ENCODE peak calls at places on chromosomes 12 and 14, in eight cellular contexts. One of them, this sample, is unnamed. For H3K27me3 and H3K4me1, the result is how much of the 10 kb centered on the place peaks cover.

GRCh38 chr12:57808351-57808750 is 10.2 kb downstream of the AVIL start:
- DNase-seq in SJSA1: peak
- DNase-seq in SK-N-SH: no peak
- DNase-seq in tibial nerve: no peak
- DNase-seq in lung: no peak
- DNase-seq in ovary: no peak
- DNase-seq in cardiac muscle cell: no peak
- DNase-seq in left ventricle myocardium inferior: no peak
- DNase-seq in this sample: no peak

GRCh38 chr12:94074970-94075695 is 73.2 kb upstream of the PLXNC1 start:
- DNase-seq in SJSA1: peak
- DNase-seq in SK-N-SH: peak
- DNase-seq in tibial nerve: peak
- DNase-seq in lung: peak
- DNase-seq in ovary: peak
- DNase-seq in cardiac muscle cell: peak
- DNase-seq in left ventricle myocardium inferior: peak
- DNase-seq in this sample: peak

GRCh38 chr14:99393059-99393655 is 87.5 kb downstream of the SETD3 start:
- DNase-seq in SJSA1: peak
- DNase-seq in SK-N-SH: peak
- DNase-seq in tibial nerve: no peak
- DNase-seq in lung: no peak
- DNase-seq in ovary: no peak
- DNase-seq in cardiac muscle cell: peak
- DNase-seq in left ventricle myocardium inferior: no peak
- DNase-seq in this sample: peak

GRCh38 chr14:95318399-95318834 is 1.3 kb downstream of the CLMN start:
- DNase-seq in SJSA1: no peak
- DNase-seq in SK-N-SH: no peak
- DNase-seq in tibial nerve: no peak
- DNase-seq in lung: no peak
- DNase-seq in ovary: no peak
- DNase-seq in cardiac muscle cell: no peak
- DNase-seq in left ventricle myocardium inferior: no peak
- DNase-seq in this sample: no peak

GRCh38 chr12:49369723-49370145 is 2.5 kb downstream of the SPATS2 start:
- DNase-seq in SJSA1: no peak
- DNase-seq in SK-N-SH: peak
- DNase-seq in tibial nerve: no peak
- DNase-seq in lung: no peak
- DNase-seq in ovary: no peak
- DNase-seq in cardiac muscle cell: peak
- DNase-seq in left ventricle myocardium inferior: peak
- DNase-seq in this sample: peak

GRCh38 chr14:94888108-94888507 is 118.2 kb upstream of the GSC start:
- DNase-seq in SJSA1: no peak
- DNase-seq in SK-N-SH: no peak
- DNase-seq in tibial nerve: no peak
- DNase-seq in lung: no peak
- DNase-seq in ovary: no peak
- DNase-seq in cardiac muscle cell: no peak
- DNase-seq in left ventricle myocardium inferior: no peak
- DNase-seq in this sample: no peak

GRCh38 chr12:124045671-124046070 is 72.7 kb downstream of the ZNF664 start:
- DNase-seq in SJSA1: no peak
- DNase-seq in SK-N-SH: no peak
- DNase-seq in tibial nerve: no peak
- DNase-seq in lung: no peak
- DNase-seq in ovary: no peak
- DNase-seq in cardiac muscle cell: no peak
- DNase-seq in left ventricle myocardium inferior: no peak
- DNase-seq in this sample: no peak

GRCh38 chr12:67434653-67435375 is 165.7 kb downstream of the CAND1 start:
- DNase-seq in SJSA1: peak
- DNase-seq in SK-N-SH: no peak
- DNase-seq in tibial nerve: no peak
- DNase-seq in lung: no peak
- DNase-seq in ovary: no peak
- DNase-seq in cardiac muscle cell: no peak
- DNase-seq in left ventricle myocardium inferior: no peak
- DNase-seq in this sample: no peak

GRCh38 chr12:123139926-123140674 is 10.8 kb downstream of the PITPNM2 start:
- DNase-seq in SJSA1: no peak
- DNase-seq in SK-N-SH: no peak
- DNase-seq in tibial nerve: no peak
- DNase-seq in lung: no peak
- DNase-seq in ovary: peak
- DNase-seq in cardiac muscle cell: no peak
- DNase-seq in left ventricle myocardium inferior: no peak
- DNase-seq in this sample: no peak

GRCh38 chr14:97851438-97851995 is 1054.3 kb downstream of the VRK1 start:
- DNase-seq in SJSA1: no peak
- DNase-seq in SK-N-SH: no peak
- DNase-seq in tibial nerve: no peak
- DNase-seq in lung: no peak
- DNase-seq in ovary: no peak
- DNase-seq in cardiac muscle cell: no peak
- DNase-seq in left ventricle myocardium inferior: no peak
- DNase-seq in this sample: no peak

GRCh38 chr12:2273288-2273687 is 220.5 kb downstream of the CACNA1C start:
- DNase-seq in SJSA1: no peak
- DNase-seq in SK-N-SH: no peak
- DNase-seq in tibial nerve: no peak
- DNase-seq in lung: no peak
- DNase-seq in ovary: no peak
- DNase-seq in cardiac muscle cell: no peak
- DNase-seq in left ventricle myocardium inferior: no peak
- DNase-seq in this sample: no peak

GRCh38 chr12:3725267-3726115 is 27.4 kb downstream of the CRACR2A start:
- DNase-seq in SJSA1: no peak
- DNase-seq in SK-N-SH: no peak
- DNase-seq in tibial nerve: peak
- DNase-seq in lung: no peak
- DNase-seq in ovary: no peak
- DNase-seq in cardiac muscle cell: no peak
- DNase-seq in left ventricle myocardium inferior: no peak
- DNase-seq in this sample: no peak

GRCh38 chr12:92272301-92272964 is 126.8 kb upstream of the BTG1 start:
- DNase-seq in SJSA1: no peak
- DNase-seq in SK-N-SH: no peak
- DNase-seq in tibial nerve: no peak
- DNase-seq in lung: no peak
- DNase-seq in ovary: no peak
- DNase-seq in cardiac muscle cell: no peak
- DNase-seq in left ventricle myocardium inferior: no peak
- DNase-seq in this sample: no peak

GRCh38 chr14:75083271-75083670 is 13.8 kb downstream of the ZC2HC1C start:
- DNase-seq in SJSA1: no peak
- DNase-seq in SK-N-SH: no peak
- DNase-seq in tibial nerve: no peak
- DNase-seq in lung: no peak
- DNase-seq in ovary: no peak
- DNase-seq in cardiac muscle cell: no peak
- DNase-seq in left ventricle myocardium inferior: no peak
- DNase-seq in this sample: no peak

GRCh38 chr12:82774666-82775065 is 88.0 kb downstream of the TMTC2 start:
- DNase-seq in SJSA1: no peak
- DNase-seq in SK-N-SH: no peak
- DNase-seq in tibial nerve: no peak
- DNase-seq in lung: no peak
- DNase-seq in ovary: no peak
- DNase-seq in cardiac muscle cell: no peak
- DNase-seq in left ventricle myocardium inferior: no peak
- DNase-seq in this sample: no peak

GRCh38 chr14:74867673-74868072 is 8.3 kb downstream of the PROX2 start:
- DNase-seq in SJSA1: no peak
- DNase-seq in SK-N-SH: peak
- DNase-seq in tibial nerve: no peak
- DNase-seq in lung: no peak
- DNase-seq in ovary: no peak
- DNase-seq in cardiac muscle cell: no peak
- DNase-seq in left ventricle myocardium inferior: no peak
- DNase-seq in this sample: no peak

GRCh38 chr14:88553886-88554457 is 835 bp downstream of the PTPN21 start:
- DNase-seq in SJSA1: peak
- DNase-seq in SK-N-SH: no peak
- DNase-seq in tibial nerve: no peak
- DNase-seq in lung: no peak
- DNase-seq in ovary: peak
- DNase-seq in cardiac muscle cell: no peak
- DNase-seq in left ventricle myocardium inferior: no peak
- DNase-seq in this sample: no peak

GRCh38 chr14:103134919-103135318 is 11.7 kb downstream of the TNFAIP2 start:
- DNase-seq in SJSA1: no peak
- DNase-seq in SK-N-SH: no peak
- DNase-seq in tibial nerve: no peak
- DNase-seq in lung: no peak
- DNase-seq in ovary: no peak
- DNase-seq in cardiac muscle cell: no peak
- DNase-seq in left ventricle myocardium inferior: peak
- DNase-seq in this sample: no peak

GRCh38 chr12:109762071-109762672 is 48.5 kb downstream of the FAM222A start:
- DNase-seq in SJSA1: no peak
- DNase-seq in SK-N-SH: no peak
- DNase-seq in tibial nerve: no peak
- DNase-seq in lung: no peak
- DNase-seq in ovary: no peak
- DNase-seq in cardiac muscle cell: no peak
- DNase-seq in left ventricle myocardium inferior: no peak
- DNase-seq in this sample: peak

GRCh38 chr12:126617312-126617711 is 1552.1 kb downstream of the AACS start:
- DNase-seq in SJSA1: no peak
- DNase-seq in SK-N-SH: peak
- DNase-seq in tibial nerve: no peak
- DNase-seq in lung: no peak
- DNase-seq in ovary: no peak
- DNase-seq in cardiac muscle cell: no peak
- DNase-seq in left ventricle myocardium inferior: no peak
- DNase-seq in this sample: peak

GRCh38 chr12:112025808-112026375 is 12.7 kb downstream of the ERP29 start:
- DNase-seq in SJSA1: no peak
- DNase-seq in SK-N-SH: no peak
- DNase-seq in tibial nerve: no peak
- DNase-seq in lung: no peak
- DNase-seq in ovary: no peak
- DNase-seq in cardiac muscle cell: no peak
- DNase-seq in left ventricle myocardium inferior: no peak
- DNase-seq in this sample: no peak
- H3K27me3 ChIP-seq in SJSA1: under half
- H3K27me3 ChIP-seq in SK-N-SH: under half
- H3K27me3 ChIP-seq in tibial nerve: under half
- H3K27me3 ChIP-seq in lung: under half
- H3K27me3 ChIP-seq in ovary: under half
- H3K27me3 ChIP-seq in cardiac muscle cell: under half
- H3K27me3 ChIP-seq in left ventricle myocardium inferior: under half
- H3K27me3 ChIP-seq in this sample: under half

GRCh38 chr12:9759680-9760592 is 765 bp downstream of the CD69 start:
- DNase-seq in SJSA1: no peak
- DNase-seq in SK-N-SH: no peak
- DNase-seq in tibial nerve: no peak
- DNase-seq in lung: no peak
- DNase-seq in ovary: no peak
- DNase-seq in cardiac muscle cell: no peak
- DNase-seq in left ventricle myocardium inferior: no peak
- DNase-seq in this sample: no peak

GRCh38 chr12:9761407-9761736 is 671 bp upstream of the CD69 start:
- DNase-seq in SJSA1: no peak
- DNase-seq in SK-N-SH: no peak
- DNase-seq in tibial nerve: no peak
- DNase-seq in lung: no peak
- DNase-seq in ovary: no peak
- DNase-seq in cardiac muscle cell: no peak
- DNase-seq in left ventricle myocardium inferior: no peak
- DNase-seq in this sample: no peak

GRCh38 chr12:9762369-9762768 is 1.7 kb upstream of the CD69 start:
- DNase-seq in SJSA1: no peak
- DNase-seq in SK-N-SH: no peak
- DNase-seq in tibial nerve: no peak
- DNase-seq in lung: no peak
- DNase-seq in ovary: no peak
- DNase-seq in cardiac muscle cell: no peak
- DNase-seq in left ventricle myocardium inferior: no peak
- DNase-seq in this sample: no peak

GRCh38 chr12:9763025-9763424 is 2.3 kb upstream of the CD69 start:
- DNase-seq in SJSA1: no peak
- DNase-seq in SK-N-SH: no peak
- DNase-seq in tibial nerve: no peak
- DNase-seq in lung: no peak
- DNase-seq in ovary: no peak
- DNase-seq in cardiac muscle cell: no peak
- DNase-seq in left ventricle myocardium inferior: no peak
- DNase-seq in this sample: no peak

GRCh38 chr12:9760699-9761406 is at the start of gene CD69:
- DNase-seq in SJSA1: no peak
- DNase-seq in SK-N-SH: no peak
- DNase-seq in tibial nerve: no peak
- DNase-seq in lung: no peak
- DNase-seq in ovary: no peak
- DNase-seq in cardiac muscle cell: no peak
- DNase-seq in left ventricle myocardium inferior: no peak
- DNase-seq in this sample: no peak
- H3K4me1 ChIP-seq in SJSA1: under half
- H3K4me1 ChIP-seq in SK-N-SH: under half
- H3K4me1 ChIP-seq in tibial nerve: under half
- H3K4me1 ChIP-seq in lung: under half
- H3K4me1 ChIP-seq in ovary: under half
- H3K4me1 ChIP-seq in cardiac muscle cell: under half
- H3K4me1 ChIP-seq in left ventricle myocardium inferior: under half
- H3K4me1 ChIP-seq in this sample: under half

GRCh38 chr12:97308576-97309198 is 153.9 kb upstream of the RMST start:
- DNase-seq in SJSA1: peak
- DNase-seq in SK-N-SH: no peak
- DNase-seq in tibial nerve: no peak
- DNase-seq in lung: no peak
- DNase-seq in ovary: no peak
- DNase-seq in cardiac muscle cell: peak
- DNase-seq in left ventricle myocardium inferior: no peak
- DNase-seq in this sample: peak
- H3K27me3 ChIP-seq in SJSA1: under half
- H3K27me3 ChIP-seq in SK-N-SH: under half
- H3K27me3 ChIP-seq in tibial nerve: under half
- H3K27me3 ChIP-seq in lung: under half
- H3K27me3 ChIP-seq in ovary: under half
- H3K27me3 ChIP-seq in cardiac muscle cell: under half
- H3K27me3 ChIP-seq in left ventricle myocardium inferior: under half
- H3K27me3 ChIP-seq in this sample: under half

DNA sequence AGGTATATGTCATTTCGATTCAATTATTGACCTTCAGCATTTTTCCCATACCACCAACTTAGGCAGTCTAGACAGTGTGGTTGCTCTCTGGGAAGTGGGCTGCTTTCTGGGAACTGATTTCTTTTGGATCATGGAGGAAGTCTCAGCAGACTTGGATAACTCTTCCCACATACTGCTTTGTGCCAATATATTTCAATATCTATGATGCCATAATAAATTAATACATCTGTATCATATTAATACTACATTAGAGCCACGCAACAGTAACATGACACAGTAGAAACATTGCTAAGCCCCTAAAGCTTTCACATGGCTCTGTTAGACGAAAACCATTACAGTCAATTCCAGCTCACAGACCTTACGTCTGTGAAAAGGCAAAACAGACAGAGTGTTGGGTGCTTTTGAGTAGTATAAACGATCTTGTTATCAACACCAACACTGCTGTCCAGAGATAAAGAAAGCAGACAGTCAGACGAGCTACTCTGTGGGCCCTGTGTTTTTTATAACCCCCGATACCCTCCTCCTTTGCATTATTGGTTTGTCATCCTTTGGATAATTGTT is 439.8 kb downstream of the ADAMTS20 start:
- DNase-seq in SJSA1: peak
- DNase-seq in SK-N-SH: peak
- DNase-seq in tibial nerve: no peak
- DNase-seq in lung: no peak
- DNase-seq in ovary: no peak
- DNase-seq in cardiac muscle cell: peak
- DNase-seq in left ventricle myocardium inferior: no peak
- DNase-seq in this sample: no peak
- H3K4me1 ChIP-seq in SJSA1: under half
- H3K4me1 ChIP-seq in SK-N-SH: under half
- H3K4me1 ChIP-seq in tibial nerve: under half
- H3K4me1 ChIP-seq in lung: under half
- H3K4me1 ChIP-seq in ovary: under half
- H3K4me1 ChIP-seq in cardiac muscle cell: under half
- H3K4me1 ChIP-seq in left ventricle myocardium inferior: under half
- H3K4me1 ChIP-seq in this sample: under half

This sample was measured in HAP-1.